ENCODE peak calls at places on chromosomes 16 and 17, in four cellular contexts. One of them, this sample, is unnamed.

GRCh38 chr16:660459-661183 is 7.3 kb upstream of the RHOT2 start:
- DNase-seq in HTR-8/SVneo: no peak
- DNase-seq in mammary epithelial cell: peak
- DNase-seq in stimulated activated CD8-positive, alpha-beta memory T cell treated with anti-CD3 and anti-CD28 coated beads, Interleukin-4, amount 100 ng/mL, for 1 hour: peak
- DNase-seq in this sample: no peak

GRCh38 chr16:74736531-74737157 is 36.0 kb upstream of the MLKL start:
- DNase-seq in stimulated activated CD8-positive, alpha-beta memory T cell treated with anti-CD3 and anti-CD28 coated beads, Interleukin-4, amount 100 ng/mL, for 1 hour: no peak
- DNase-seq in HTR-8/SVneo: no peak
- DNase-seq in mammary epithelial cell: no peak
- DNase-seq in this sample: no peak

GRCh38 chr16:17173134-17173729 is 297.5 kb downstream of the XYLT1 start:
- DNase-seq in HTR-8/SVneo: no peak
- DNase-seq in mammary epithelial cell: peak
- DNase-seq in stimulated activated CD8-positive, alpha-beta memory T cell treated with anti-CD3 and anti-CD28 coated beads, Interleukin-4, amount 100 ng/mL, for 1 hour: no peak
- DNase-seq in this sample: no peak

GRCh38 chr16:565420-566330 is 1.1 kb upstream of the NHLRC4 start:
- DNase-seq in mammary epithelial cell: no peak
- DNase-seq in HTR-8/SVneo: peak
- DNase-seq in stimulated activated CD8-positive, alpha-beta memory T cell treated with anti-CD3 and anti-CD28 coated beads, Interleukin-4, amount 100 ng/mL, for 1 hour: no peak
- DNase-seq in this sample: no peak

GRCh38 chr17:82882715-82883446 is 43.1 kb upstream of the ZNF750 start:
- DNase-seq in stimulated activated CD8-positive, alpha-beta memory T cell treated with anti-CD3 and anti-CD28 coated beads, Interleukin-4, amount 100 ng/mL, for 1 hour: peak
- DNase-seq in HTR-8/SVneo: no peak
- DNase-seq in mammary epithelial cell: no peak
- DNase-seq in this sample: no peak

GRCh38 chr17:40065041-40065770 is 2.4 kb downstream of the THRA start:
- DNase-seq in mammary epithelial cell: no peak
- DNase-seq in stimulated activated CD8-positive, alpha-beta memory T cell treated with anti-CD3 and anti-CD28 coated beads, Interleukin-4, amount 100 ng/mL, for 1 hour: no peak
- DNase-seq in HTR-8/SVneo: no peak
- DNase-seq in this sample: no peak

GRCh38 chr16:50121278-50121677 is 31.8 kb upstream of the TENT4B start:
- DNase-seq in HTR-8/SVneo: no peak
- DNase-seq in stimulated activated CD8-positive, alpha-beta memory T cell treated with anti-CD3 and anti-CD28 coated beads, Interleukin-4, amount 100 ng/mL, for 1 hour: no peak
- DNase-seq in mammary epithelial cell: no peak
- DNase-seq in this sample: no peak

GRCh38 chr16:31216552-31217530 is at the start of gene PYDC1:
- DNase-seq in mammary epithelial cell: no peak
- DNase-seq in stimulated activated CD8-positive, alpha-beta memory T cell treated with anti-CD3 and anti-CD28 coated beads, Interleukin-4, amount 100 ng/mL, for 1 hour: no peak
- DNase-seq in HTR-8/SVneo: no peak
- DNase-seq in this sample: no peak

GRCh38 chr16:68064791-68065365 is 20.3 kb upstream of the NFATC3 start:
- DNase-seq in HTR-8/SVneo: peak
- DNase-seq in stimulated activated CD8-positive, alpha-beta memory T cell treated with anti-CD3 and anti-CD28 coated beads, Interleukin-4, amount 100 ng/mL, for 1 hour: peak
- DNase-seq in mammary epithelial cell: peak
- DNase-seq in this sample: peak

GRCh38 chr16:2779151-2779920 is 2.3 kb upstream of the ELOB start:
- DNase-seq in stimulated activated CD8-positive, alpha-beta memory T cell treated with anti-CD3 and anti-CD28 coated beads, Interleukin-4, amount 100 ng/mL, for 1 hour: no peak
- DNase-seq in HTR-8/SVneo: no peak
- DNase-seq in mammary epithelial cell: no peak
- DNase-seq in this sample: no peak

GRCh38 chr17:17783121-17783824 is 53.5 kb downstream of the SREBF1 start:
- DNase-seq in mammary epithelial cell: peak
- DNase-seq in HTR-8/SVneo: no peak
- DNase-seq in stimulated activated CD8-positive, alpha-beta memory T cell treated with anti-CD3 and anti-CD28 coated beads, Interleukin-4, amount 100 ng/mL, for 1 hour: no peak
- DNase-seq in this sample: no peak

GRCh38 chr17:58032691-58033415 is 25.8 kb upstream of the SRSF1 start:
- DNase-seq in stimulated activated CD8-positive, alpha-beta memory T cell treated with anti-CD3 and anti-CD28 coated beads, Interleukin-4, amount 100 ng/mL, for 1 hour: no peak
- DNase-seq in HTR-8/SVneo: no peak
- DNase-seq in mammary epithelial cell: no peak
- DNase-seq in this sample: no peak

GRCh38 chr17:61884864-61885263 is 21.5 kb upstream of the BRIP1 start:
- DNase-seq in stimulated activated CD8-positive, alpha-beta memory T cell treated with anti-CD3 and anti-CD28 coated beads, Interleukin-4, amount 100 ng/mL, for 1 hour: no peak
- DNase-seq in mammary epithelial cell: no peak
- DNase-seq in HTR-8/SVneo: no peak
- DNase-seq in this sample: no peak

GRCh38 chr17:63961355-63962207 is 11.1 kb downstream of the SCN4A start:
- DNase-seq in stimulated activated CD8-positive, alpha-beta memory T cell treated with anti-CD3 and anti-CD28 coated beads, Interleukin-4, amount 100 ng/mL, for 1 hour: no peak
- DNase-seq in mammary epithelial cell: peak
- DNase-seq in HTR-8/SVneo: peak
- DNase-seq in this sample: no peak

GRCh38 chr17:43601280-43602050 is 55.3 kb upstream of the ETV4 start:
- DNase-seq in mammary epithelial cell: no peak
- DNase-seq in HTR-8/SVneo: no peak
- DNase-seq in stimulated activated CD8-positive, alpha-beta memory T cell treated with anti-CD3 and anti-CD28 coated beads, Interleukin-4, amount 100 ng/mL, for 1 hour: no peak
- DNase-seq in this sample: no peak

GRCh38 chr16:2046889-2047329 is 725 bp downstream of the NTHL1 start:
- DNase-seq in stimulated activated CD8-positive, alpha-beta memory T cell treated with anti-CD3 and anti-CD28 coated beads, Interleukin-4, amount 100 ng/mL, for 1 hour: no peak
- DNase-seq in mammary epithelial cell: no peak
- DNase-seq in HTR-8/SVneo: no peak
- DNase-seq in this sample: no peak

GRCh38 chr16:85586360-85587145 is 26.6 kb upstream of the GSE1 start:
- DNase-seq in stimulated activated CD8-positive, alpha-beta memory T cell treated with anti-CD3 and anti-CD28 coated beads, Interleukin-4, amount 100 ng/mL, for 1 hour: no peak
- DNase-seq in mammary epithelial cell: no peak
- DNase-seq in HTR-8/SVneo: no peak
- DNase-seq in this sample: no peak

GRCh38 chr17:35079547-35079946 is 16.0 kb upstream of the RFFL start:
- DNase-seq in HTR-8/SVneo: no peak
- DNase-seq in mammary epithelial cell: peak
- DNase-seq in stimulated activated CD8-positive, alpha-beta memory T cell treated with anti-CD3 and anti-CD28 coated beads, Interleukin-4, amount 100 ng/mL, for 1 hour: no peak
- DNase-seq in this sample: no peak

GRCh38 chr17:1941241-1942065 is 83.7 kb downstream of the RTN4RL1 start:
- DNase-seq in stimulated activated CD8-positive, alpha-beta memory T cell treated with anti-CD3 and anti-CD28 coated beads, Interleukin-4, amount 100 ng/mL, for 1 hour: no peak
- DNase-seq in mammary epithelial cell: no peak
- DNase-seq in HTR-8/SVneo: no peak
- DNase-seq in this sample: no peak

This sample was measured in HS-27A.